ENCODE peak calls at places on chromosomes 11 and 22, in five cellular contexts. One of them, this sample, is unnamed.

GRCh38 chr11:43920598-43921419 is 21.6 kb upstream of the C11orf96 start:
- DNase-seq in HepG2: peak; percentile 91
- DNase-seq in A549: peak; percentile 95
- DNase-seq in GM12878: no peak
- DNase-seq in K562: peak; percentile 36
- DNase-seq in this sample: no peak

GRCh38 chr11:78651923-78652602 is 77.4 kb upstream of the NARS2 start:
- DNase-seq in A549: no peak
- DNase-seq in HepG2: no peak
- DNase-seq in K562: no peak
- DNase-seq in GM12878: no peak
- DNase-seq in this sample: peak; percentile 28

GRCh38 chr11:120510406-120511115 is 987 bp upstream of the GRIK4 start:
- DNase-seq in A549: no peak
- DNase-seq in HepG2: no peak
- DNase-seq in K562: no peak
- DNase-seq in GM12878: no peak
- DNase-seq in this sample: no peak

GRCh38 chr11:68962527-68963250 is 18.1 kb downstream of the MRGPRD start:
- DNase-seq in A549: no peak
- DNase-seq in K562: no peak
- DNase-seq in HepG2: no peak
- DNase-seq in GM12878: no peak
- DNase-seq in this sample: no peak

GRCh38 chr11:58513747-58514367 is 6.0 kb upstream of the OR5B21 start:
- DNase-seq in K562: peak; percentile 26
- DNase-seq in GM12878: no peak
- DNase-seq in HepG2: peak; percentile 51
- DNase-seq in A549: peak; percentile 33
- DNase-seq in this sample: peak; percentile 54

GRCh38 chr11:41784513-41785335 is 325.3 kb upstream of the LRRC4C start:
- DNase-seq in HepG2: no peak
- DNase-seq in A549: no peak
- DNase-seq in GM12878: no peak
- DNase-seq in K562: no peak
- DNase-seq in this sample: no peak

GRCh38 chr22:37183432-37184379 is 4.3 kb downstream of the C1QTNF6 start:
- DNase-seq in A549: no peak
- DNase-seq in K562: no peak
- DNase-seq in HepG2: no peak
- DNase-seq in GM12878: no peak
- DNase-seq in this sample: no peak

GRCh38 chr11:126499124-126499752 is 143.8 kb downstream of the ST3GAL4 start:
- DNase-seq in K562: no peak
- DNase-seq in GM12878: no peak
- DNase-seq in A549: no peak
- DNase-seq in HepG2: no peak
- DNase-seq in this sample: no peak

DNA sequence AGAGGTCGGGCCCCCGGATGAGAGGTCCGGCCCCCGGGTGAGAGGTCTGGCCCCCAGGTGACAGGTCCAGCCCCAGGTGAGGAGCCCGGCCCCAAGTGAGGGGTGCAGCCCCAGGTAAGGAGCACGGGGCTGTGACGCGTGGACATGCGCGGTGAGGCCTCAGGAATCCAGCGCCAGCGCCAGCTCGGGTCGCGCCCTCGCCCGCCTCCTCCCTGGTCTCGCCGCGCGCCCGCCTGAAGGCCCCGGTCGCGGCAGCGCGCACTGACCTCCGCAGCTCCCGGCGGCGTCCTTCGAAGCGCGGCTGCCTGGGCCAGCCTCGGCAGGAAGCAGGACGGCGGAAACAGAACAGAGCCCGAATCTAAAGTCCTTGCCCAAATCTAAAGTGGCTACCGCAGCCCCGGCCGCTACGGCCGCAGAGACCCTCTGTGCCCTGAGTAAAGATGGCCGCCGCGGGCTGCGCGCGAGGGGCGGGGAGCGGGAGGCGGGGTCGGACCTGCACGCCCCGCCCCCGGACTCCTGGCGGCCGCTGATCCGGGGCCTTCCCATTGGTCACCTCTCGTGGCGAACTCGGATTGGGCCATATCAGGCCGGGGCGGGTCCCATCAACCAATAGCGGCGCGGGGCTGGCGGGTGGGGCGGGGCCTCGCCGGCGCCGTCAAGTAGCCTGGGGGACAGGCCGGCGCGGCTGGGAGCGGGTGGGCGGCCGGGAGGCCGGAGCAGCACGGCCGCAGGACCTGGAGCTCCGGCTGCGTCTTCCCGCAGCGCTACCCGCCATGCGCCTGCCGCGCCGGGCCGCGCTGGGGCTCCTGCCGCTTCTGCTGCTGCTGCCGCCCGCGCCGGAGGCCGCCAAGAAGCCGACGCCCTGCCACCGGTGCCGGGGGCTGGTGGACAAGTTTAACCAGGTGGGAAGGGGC is at the start of the genes ALG12 and CRELD2:
- DNase-seq in GM12878: peak; percentile 70
- DNase-seq in A549: peak; percentile 87
- DNase-seq in K562: peak; percentile 96
- DNase-seq in HepG2: peak; percentile 91
- DNase-seq in this sample: peak; percentile 96
- TF ChIP-seq HDAC2 in GM12878: no peak
- TF ChIP-seq HDAC2 in A549: no peak
- TF ChIP-seq HDAC2 in K562: no peak
- TF ChIP-seq HDAC2 in HepG2: no peak
- TF ChIP-seq HDAC2 in this sample: no peak

DNA sequence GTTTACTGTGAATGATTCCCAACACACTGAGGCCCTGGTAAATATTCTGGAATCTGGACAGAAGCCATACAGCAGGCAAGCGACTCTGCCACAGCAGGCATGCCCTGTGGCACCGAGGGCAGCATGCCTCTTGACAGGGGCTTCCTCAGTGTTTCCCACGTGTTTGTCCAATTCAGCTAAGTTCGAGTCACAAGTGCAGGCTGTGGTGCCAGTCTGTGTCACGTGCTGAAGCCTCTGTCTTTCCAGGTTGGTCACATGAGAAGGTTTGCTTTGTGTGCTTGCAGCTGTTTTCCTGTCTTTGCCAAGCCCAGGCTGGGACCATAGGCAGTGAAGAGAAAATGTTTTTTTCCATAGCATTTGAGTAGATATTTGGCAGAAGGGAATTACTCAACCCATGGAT is 2.4 kb upstream of the PPFIBP2 start:
- DNase-seq in GM12878: no peak
- DNase-seq in K562: no peak
- DNase-seq in A549: no peak
- DNase-seq in HepG2: peak; percentile 15
- DNase-seq in this sample: no peak
- TF ChIP-seq HDAC2 in GM12878: no peak
- TF ChIP-seq HDAC2 in K562: no peak
- TF ChIP-seq HDAC2 in A549: no peak
- TF ChIP-seq HDAC2 in HepG2: no peak
- TF ChIP-seq HDAC2 in this sample: no peak

GRCh38 chr11:6648505-6648904 is 7.1 kb downstream of the DCHS1 start:
- DNase-seq in K562: no peak
- DNase-seq in A549: no peak
- DNase-seq in HepG2: no peak
- DNase-seq in GM12878: no peak
- DNase-seq in this sample: no peak

GRCh38 chr11:6646631-6647281 is 8.9 kb downstream of the DCHS1 start:
- DNase-seq in A549: no peak
- DNase-seq in K562: no peak
- DNase-seq in GM12878: peak; percentile 61
- DNase-seq in HepG2: no peak
- DNase-seq in this sample: no peak

GRCh38 chr11:6647836-6648235 is 7.8 kb downstream of the DCHS1 start:
- DNase-seq in GM12878: no peak
- DNase-seq in HepG2: no peak
- DNase-seq in K562: no peak
- DNase-seq in A549: no peak
- DNase-seq in this sample: no peak

GRCh38 chr11:6646040-6646439 is 9.6 kb downstream of the DCHS1 start:
- DNase-seq in K562: peak; percentile 37
- DNase-seq in A549: no peak
- DNase-seq in HepG2: no peak
- DNase-seq in GM12878: no peak
- DNase-seq in this sample: no peak

GRCh38 chr11:6647282-6647679 is 8.3 kb downstream of the DCHS1 start:
- DNase-seq in HepG2: no peak
- DNase-seq in K562: no peak
- DNase-seq in A549: no peak
- DNase-seq in GM12878: no peak
- DNase-seq in this sample: no peak
- TF ChIP-seq HDAC2 in HepG2: no peak
- TF ChIP-seq HDAC2 in K562: no peak
- TF ChIP-seq HDAC2 in A549: no peak
- TF ChIP-seq HDAC2 in GM12878: no peak
- TF ChIP-seq HDAC2 in this sample: no peak

DNA sequence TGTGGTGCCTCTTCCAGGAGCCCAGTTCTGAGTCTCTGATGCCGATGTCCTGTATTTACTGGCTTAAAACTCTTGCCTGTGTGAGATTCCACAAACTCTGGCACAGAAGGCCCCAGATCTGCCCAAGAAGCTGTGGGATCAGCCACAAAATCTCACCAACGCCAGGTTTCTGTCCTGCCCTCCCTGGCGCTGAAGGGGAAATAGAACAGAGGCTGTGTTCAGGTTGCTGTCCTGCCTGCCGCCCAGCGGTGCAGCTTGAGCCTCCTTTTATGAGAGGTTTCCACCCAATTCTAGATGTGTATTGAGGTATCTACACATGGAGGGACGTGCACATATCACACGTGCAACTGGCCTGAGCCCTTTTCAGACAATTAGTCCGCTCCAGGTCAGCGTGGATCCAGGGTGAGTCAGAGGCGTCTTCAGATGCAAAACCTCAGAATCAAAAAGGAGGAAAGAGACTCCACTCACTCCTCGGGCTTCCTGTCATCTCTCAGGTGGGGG is 2.2 kb downstream of the TMEM80 start:
- DNase-seq in HepG2: no peak
- DNase-seq in GM12878: no peak
- DNase-seq in K562: no peak
- DNase-seq in A549: no peak
- DNase-seq in this sample: no peak
- TF ChIP-seq HDAC2 in HepG2: no peak
- TF ChIP-seq HDAC2 in GM12878: no peak
- TF ChIP-seq HDAC2 in K562: no peak
- TF ChIP-seq HDAC2 in A549: no peak
- TF ChIP-seq HDAC2 in this sample: no peak

GRCh38 chr11:33631749-33632091 is 68.9 kb downstream of the C11orf91 start:
- DNase-seq in HepG2: no peak
- DNase-seq in A549: no peak
- DNase-seq in K562: no peak
- DNase-seq in GM12878: no peak
- DNase-seq in this sample: no peak

GRCh38 chr11:33633251-33634003 is 67.2 kb downstream of the C11orf91 start:
- DNase-seq in A549: peak; percentile 80
- DNase-seq in K562: no peak
- DNase-seq in GM12878: no peak
- DNase-seq in HepG2: peak; percentile 82
- DNase-seq in this sample: peak; percentile 17

GRCh38 chr11:33635161-33635560 is 65.5 kb downstream of the C11orf91 start:
- DNase-seq in HepG2: no peak
- DNase-seq in GM12878: no peak
- DNase-seq in K562: no peak
- DNase-seq in A549: no peak
- DNase-seq in this sample: no peak

GRCh38 chr11:33634291-33634834 is 66.3 kb downstream of the C11orf91 start:
- DNase-seq in K562: no peak
- DNase-seq in GM12878: no peak
- DNase-seq in HepG2: no peak
- DNase-seq in A549: peak; percentile 53
- DNase-seq in this sample: no peak

GRCh38 chr11:33630936-33631748 is 69.5 kb downstream of the C11orf91 start:
- DNase-seq in HepG2: no peak
- DNase-seq in A549: no peak
- DNase-seq in GM12878: no peak
- DNase-seq in K562: no peak
- DNase-seq in this sample: no peak
- TF ChIP-seq HDAC2 in HepG2: no peak
- TF ChIP-seq HDAC2 in A549: no peak
- TF ChIP-seq HDAC2 in GM12878: no peak
- TF ChIP-seq HDAC2 in K562: no peak
- TF ChIP-seq HDAC2 in this sample: no peak

GRCh38 chr11:9566561-9567063 is 6.9 kb upstream of the WEE1 start:
- DNase-seq in A549: no peak
- DNase-seq in GM12878: no peak
- DNase-seq in HepG2: no peak
- DNase-seq in K562: no peak
- DNase-seq in this sample: no peak
- TF ChIP-seq HDAC2 in A549: no peak
- TF ChIP-seq HDAC2 in GM12878: no peak
- TF ChIP-seq HDAC2 in HepG2: no peak
- TF ChIP-seq HDAC2 in K562: no peak
- TF ChIP-seq HDAC2 in this sample: no peak

DNA sequence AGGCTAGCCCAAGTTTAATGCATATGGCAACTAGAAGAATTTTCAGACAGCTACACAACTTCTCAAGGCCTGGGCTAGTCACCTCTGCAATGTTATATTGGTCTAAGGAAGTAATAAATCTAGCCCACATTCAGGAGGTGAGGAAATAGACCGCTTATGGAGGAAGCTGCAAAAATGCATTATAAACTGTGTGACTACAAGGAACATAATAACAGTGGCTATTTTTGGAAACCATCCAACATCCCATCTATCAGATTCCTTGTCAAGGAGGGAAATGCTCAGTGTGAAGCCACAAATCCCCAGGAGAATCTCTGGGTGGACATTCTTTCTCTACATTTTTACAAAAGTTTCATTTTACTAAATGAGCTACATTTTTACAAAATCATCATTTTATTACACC is 76.1 kb downstream of the BBOX1 start:
- DNase-seq in K562: no peak
- DNase-seq in GM12878: no peak
- DNase-seq in HepG2: no peak
- DNase-seq in A549: no peak
- DNase-seq in this sample: no peak
- TF ChIP-seq HDAC2 in K562: no peak
- TF ChIP-seq HDAC2 in GM12878: no peak
- TF ChIP-seq HDAC2 in HepG2: no peak
- TF ChIP-seq HDAC2 in A549: no peak
- TF ChIP-seq HDAC2 in this sample: no peak

DNA sequence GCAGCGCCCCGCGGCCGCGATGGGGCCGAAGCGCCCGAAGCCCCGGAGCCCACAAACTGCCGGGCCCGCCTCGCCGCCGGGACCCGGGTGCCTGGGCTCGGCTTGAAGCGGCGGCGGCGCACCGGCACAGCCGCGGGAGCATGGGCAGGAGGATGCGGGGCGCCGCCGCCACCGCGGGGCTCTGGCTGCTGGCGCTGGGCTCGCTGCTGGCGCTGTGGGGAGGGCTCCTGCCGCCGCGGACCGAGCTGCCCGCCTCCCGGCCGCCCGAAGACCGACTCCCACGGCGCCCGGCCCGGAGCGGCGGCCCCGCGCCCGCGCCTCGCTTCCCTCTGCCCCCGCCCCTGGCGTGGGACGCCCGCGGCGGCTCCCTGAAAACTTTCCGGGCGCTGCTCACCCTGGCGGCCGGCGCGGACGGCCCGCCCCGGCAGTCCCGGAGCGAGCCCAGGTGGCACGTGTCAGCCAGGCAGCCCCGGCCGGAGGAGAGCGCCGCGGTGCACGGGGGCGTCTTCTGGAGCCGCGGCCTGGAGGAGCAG is 303 bp downstream of the FJX1 start:
- DNase-seq in A549: peak; percentile 50
- DNase-seq in GM12878: no peak
- DNase-seq in K562: peak; percentile 68
- DNase-seq in HepG2: no peak
- DNase-seq in this sample: no peak
- TF ChIP-seq HDAC2 in A549: no peak
- TF ChIP-seq HDAC2 in GM12878: no peak
- TF ChIP-seq HDAC2 in K562: no peak
- TF ChIP-seq HDAC2 in HepG2: no peak
- TF ChIP-seq HDAC2 in this sample: no peak

This sample was measured in H1.